ENCODE peak calls at places on chromosomes 6 and 20, in four cellular contexts. D, B, S and U are unnamed samples.

GRCh38 chr20:58366016-58366415 is 23.0 kb upstream of the VAPB start:
- DNase-seq in D (no peak), B (no peak), S (peak; percentile 16), U (no peak)

GRCh38 chr20:33399924-33400323 is 1.4 kb downstream of the CDK5RAP1 start:
- DNase-seq in D (no peak), B (no peak), S (no peak), U (peak; percentile 31)

GRCh38 chr6:21505574-21505990 is 88.0 kb upstream of the SOX4 start:
- DNase-seq in D (no peak), B (no peak), S (no peak), U (no peak)

GRCh38 chr20:44234566-44235317 is 12.4 kb upstream of the GDAP1L1 start:
- DNase-seq in D (no peak), B (no peak), S (no peak), U (peak; percentile 12)

GRCh38 chr6:139977887-139978332 is 603.5 kb upstream of the CITED2 start:
- DNase-seq in D (peak; percentile 30), B (peak; percentile 62), S (no peak), U (no peak)

GRCh38 chr6:126513198-126513597 is 173.3 kb downstream of the CENPW start:
- DNase-seq in D (no peak), B (no peak), S (no peak), U (no peak)

GRCh38 chr6:78861509-78861908 is 5.8 kb upstream of the IRAK1BP1 start:
- DNase-seq in D (no peak), B (peak; percentile 19), S (no peak), U (no peak)

GRCh38 chr6:130282234-130282995 is 59.7 kb upstream of the SAMD3 start:
- DNase-seq in D (no peak), B (no peak), S (no peak), U (peak; percentile 21)

GRCh38 chr20:44805991-44806729 is 4.2 kb downstream of the RIMS4 start:
- DNase-seq in D (peak; percentile 33), B (peak; percentile 25), S (peak; percentile 79), U (no peak)

GRCh38 chr20:9068232-9068781 is 580 bp upstream of the PLCB4 start:
- DNase-seq in D (no peak), B (peak; percentile 72), S (peak; percentile 7), U (no peak)
- TF ChIP-seq POLR2A in D (no peak), B (peak; percentile 68), S (no peak), U (no peak)

GRCh38 chr6:157517601-157518359 is 136.8 kb downstream of the ZDHHC14 start:
- DNase-seq in D (no peak), B (no peak), S (no peak), U (no peak)

GRCh38 chr6:157519255-157520116 is 138.5 kb downstream of the ZDHHC14 start:
- DNase-seq in D (no peak), B (no peak), S (no peak), U (no peak)

GRCh38 chr6:157516319-157517026 is 135.5 kb downstream of the ZDHHC14 start:
- DNase-seq in D (no peak), B (no peak), S (no peak), U (no peak)

GRCh38 chr6:157520117-157520406 is 139.1 kb downstream of the ZDHHC14 start:
- DNase-seq in D (no peak), B (no peak), S (no peak), U (no peak)

DNA sequence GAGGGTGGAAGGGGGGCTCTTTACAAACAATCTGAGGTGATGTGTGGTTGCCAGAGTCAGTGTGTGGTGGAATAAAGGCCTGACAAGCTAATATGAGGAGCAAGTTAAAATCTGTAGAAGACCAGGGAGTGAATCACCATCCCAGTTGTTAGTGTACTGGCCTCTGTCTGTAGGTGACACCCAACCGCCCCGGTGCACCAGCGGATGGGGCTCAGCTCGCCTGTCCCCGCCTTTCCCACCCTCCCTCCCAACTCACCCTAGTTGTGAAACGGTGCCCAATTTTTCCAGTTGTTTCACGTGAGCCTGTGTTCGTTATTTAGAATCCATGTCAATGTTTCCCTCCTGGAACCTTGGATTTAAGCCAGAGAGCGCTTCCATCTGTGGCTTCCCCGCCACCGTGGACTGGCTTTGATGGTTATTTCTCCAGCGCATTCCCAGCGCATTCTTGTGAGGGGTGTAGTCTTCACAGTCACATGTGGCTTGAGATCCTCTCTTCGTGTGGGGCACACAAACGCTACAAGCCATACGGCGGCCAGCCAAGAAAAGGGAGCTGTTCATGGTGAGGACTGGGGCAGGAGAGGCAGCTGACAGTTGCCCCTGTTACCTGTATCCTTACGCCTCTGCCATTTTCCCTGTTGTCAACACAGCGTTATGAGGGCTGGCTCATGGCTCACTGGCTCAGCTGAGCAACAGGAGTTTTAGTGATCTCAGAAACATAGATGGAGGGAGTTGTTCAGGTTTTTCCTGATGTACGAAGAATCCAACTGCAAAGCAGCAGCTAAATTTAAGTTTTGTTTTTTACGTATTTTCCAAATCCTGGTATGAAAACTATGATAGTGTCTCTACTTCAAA is 137.6 kb downstream of the ZDHHC14 start:
- DNase-seq in D (no peak), B (peak; percentile 48), S (peak; percentile 40), U (no peak)
- H3K4me3 ChIP-seq in D (no peak overlapping the region), B (no peak overlapping the region), S (no peak overlapping the region), U (no peak overlapping the region)

GRCh38 chr20:60191014-60191413 is 232.8 kb downstream of the CDH26 start:
- DNase-seq in D (no peak), B (no peak), S (no peak), U (no peak)
- TF ChIP-seq CTCF in D (no peak), B (no peak), S (no peak), U (no peak)

DNA sequence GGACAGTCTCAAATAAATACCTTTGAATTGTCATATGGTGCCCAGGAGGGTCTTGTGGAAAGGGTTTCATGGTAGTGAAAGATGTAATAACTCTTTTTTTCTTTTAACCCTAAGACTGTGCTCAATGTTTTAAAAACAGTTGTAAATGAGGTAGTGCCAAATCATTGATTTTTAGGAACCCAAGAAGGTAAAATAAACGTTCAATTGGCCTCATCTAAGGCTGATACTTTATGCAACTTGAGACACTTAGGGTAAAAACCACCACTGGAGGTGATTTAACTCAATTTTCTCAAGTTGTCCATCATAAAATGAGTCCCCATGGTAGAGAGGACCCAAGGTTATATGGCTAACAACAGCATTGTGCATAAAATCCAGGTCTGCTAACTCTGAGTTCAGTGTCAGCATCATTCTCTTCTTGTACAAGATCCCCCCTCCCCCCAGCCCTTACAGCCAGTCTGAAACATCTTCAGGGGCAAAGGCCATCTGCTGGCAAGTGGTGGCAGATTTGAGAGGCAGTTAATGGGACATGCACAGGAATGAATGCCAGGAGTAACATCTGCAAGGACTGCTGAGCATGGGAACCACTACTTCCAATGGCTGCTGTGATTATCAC is 244.4 kb downstream of the GMPR start:
- DNase-seq in D (no peak), B (no peak), S (no peak), U (no peak)
- TF ChIP-seq POLR2A in D (no peak), B (no peak), S (no peak), U (no peak)

GRCh38 chr6:32664827-32665362 is 1.6 kb downstream of the HLA-DQB1 start:
- DNase-seq in D (no peak), B (no peak), S (no peak), U (no peak)
- H3K4me3 ChIP-seq in D (no peak overlapping the region), B (no peak overlapping the region), S (no peak overlapping the region), U (no peak overlapping the region)

GRCh38 chr20:20680991-20681508 is 31.4 kb downstream of the RALGAPA2 start:
- DNase-seq in D (no peak), B (no peak), S (no peak), U (peak; percentile 94)
- TF ChIP-seq CTCF in D (no peak), B (no peak), S (no peak), U (no peak)